ENCODE peak calls at places on chromosomes 12 and 14, in ten cellular contexts. X is cardiac fibroblast; B is tibial artery; Z is naive thymus-derived CD4-positive, alpha-beta T cell; Q is uterus; S is skeletal muscle cell; H is lower leg skin; N is IMR-90; P is mucosa of descending colon; M is astrocyte of the cerebellum. O is an unnamed sample.

GRCh38 chr12:117143008-117143532 is 43.9 kb upstream of the TESC start:
- DNase-seq in X (no peak), B (no peak), Z (no peak), Q (no peak), S (peak; percentile 35), H (no peak), N (peak; percentile 83), P (no peak), M (no peak), O (no peak)

GRCh38 chr12:122322501-122322900 is 56.2 kb upstream of the VPS33A start:
- DNase-seq in X (peak; percentile 28), B (no peak), Z (no peak), Q (no peak), S (peak; percentile 8), H (no peak), N (peak; percentile 52), P (no peak), M (no peak), O (no peak)

GRCh38 chr12:114483996-114484395 is 78.1 kb upstream of the TBX5 start:
- DNase-seq in X (no peak), B (no peak), Z (no peak), Q (no peak), S (no peak), H (no peak), N (no peak), P (no peak), M (no peak), O (no peak)

GRCh38 chr12:117494833-117495714 is 133.6 kb upstream of the NOS1 start:
- DNase-seq in X (no peak), B (no peak), Z (no peak), Q (peak; percentile 12), S (no peak), H (no peak), N (no peak), P (peak; percentile 28), M (no peak), O (no peak)

GRCh38 chr12:113179023-113179422 is 6.3 kb downstream of the DDX54 start:
- DNase-seq in X (no peak), B (no peak), Z (no peak), Q (no peak), S (no peak), H (no peak), N (no peak), P (no peak), M (no peak), O (no peak)

GRCh38 chr12:54716284-54716683 is 68.1 kb upstream of the DCD start:
- DNase-seq in X (peak; percentile 4), B (no peak), Z (no peak), Q (no peak), S (peak; percentile 0), H (no peak), N (no peak), P (no peak), M (no peak), O (no peak)

GRCh38 chr12:12999959-13000615 is at the start of gene HEBP1:
- DNase-seq in X (peak; percentile 90), B (peak; percentile 97), Z (peak; percentile 90), Q (peak; percentile 96), S (peak; percentile 59), H (peak; percentile 93), N (peak; percentile 84), P (peak; percentile 98), M (peak; percentile 55), O (peak; percentile 97)

GRCh38 chr12:32661706-32662105 is 17.4 kb upstream of the DNM1L start:
- DNase-seq in X (no peak), B (no peak), Z (no peak), Q (no peak), S (no peak), H (no peak), N (no peak), P (no peak), M (no peak), O (no peak)

GRCh38 chr12:102461501-102461900 is 18.9 kb downstream of the IGF1 start:
- DNase-seq in X (no peak), B (no peak), Z (no peak), Q (no peak), S (no peak), H (no peak), N (no peak), P (no peak), M (no peak), O (no peak)

GRCh38 chr14:59377485-59377884 is 87.7 kb downstream of the GPR135 start:
- DNase-seq in X (no peak), B (no peak), Z (no peak), Q (peak; percentile 52), S (no peak), H (no peak), N (no peak), P (no peak), M (no peak), O (no peak)

DNA sequence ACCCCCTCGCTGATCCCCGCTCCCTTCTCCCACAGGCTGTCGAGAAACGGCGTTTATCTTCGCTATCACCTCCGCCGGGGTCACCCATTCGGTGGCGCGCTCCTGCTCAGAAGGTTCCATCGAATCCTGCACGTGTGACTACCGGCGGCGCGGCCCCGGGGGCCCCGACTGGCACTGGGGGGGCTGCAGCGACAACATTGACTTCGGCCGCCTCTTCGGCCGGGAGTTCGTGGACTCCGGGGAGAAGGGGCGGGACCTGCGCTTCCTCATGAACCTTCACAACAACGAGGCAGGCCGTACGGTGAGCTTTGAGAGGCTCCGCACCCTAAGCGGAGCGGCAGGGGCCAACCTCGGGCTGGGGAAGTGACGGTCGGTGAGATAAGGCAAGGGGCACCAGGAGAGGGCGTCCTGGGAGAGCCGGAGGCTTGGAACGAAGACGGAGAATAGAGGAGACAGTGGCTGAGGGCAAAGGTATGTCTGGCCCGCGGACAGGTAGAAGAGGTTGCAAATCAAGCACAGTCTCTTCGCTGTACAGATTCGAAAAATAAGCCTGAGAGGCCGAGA is 2.3 kb downstream of the WNT1 start:
- DNase-seq in X (no peak), B (no peak), Z (peak; percentile 31), Q (no peak), S (no peak), H (no peak), N (no peak), P (peak; percentile 58), M (no peak), O (no peak)
- H3K4me3 ChIP-seq in X (no peak overlapping the region), B (peak overlapping the region; percentile 4), Z (peak overlapping the region; percentile 82), Q (no peak overlapping the region), S (no peak overlapping the region), H (no peak overlapping the region), N (no peak overlapping the region), P (no peak overlapping the region), M (no peak overlapping the region), O (peak overlapping the region; percentile 50)

GRCh38 chr14:65230287-65230728 is 128.0 kb upstream of the MAX start:
- DNase-seq in X (peak; percentile 45), B (peak; percentile 62), Z (no peak), Q (peak; percentile 50), S (no peak), H (no peak), N (no peak), P (peak; percentile 35), M (no peak), O (no peak)
- H3K4me3 ChIP-seq in X (no peak overlapping the region), B (peak overlapping the region; percentile 50), Z (peak overlapping the region; percentile 56), Q (peak overlapping the region; percentile 21), S (no peak overlapping the region), H (no peak overlapping the region), N (no peak overlapping the region), P (no peak overlapping the region), M (peak overlapping the region; percentile 11), O (peak overlapping the region; percentile 45)

DNA sequence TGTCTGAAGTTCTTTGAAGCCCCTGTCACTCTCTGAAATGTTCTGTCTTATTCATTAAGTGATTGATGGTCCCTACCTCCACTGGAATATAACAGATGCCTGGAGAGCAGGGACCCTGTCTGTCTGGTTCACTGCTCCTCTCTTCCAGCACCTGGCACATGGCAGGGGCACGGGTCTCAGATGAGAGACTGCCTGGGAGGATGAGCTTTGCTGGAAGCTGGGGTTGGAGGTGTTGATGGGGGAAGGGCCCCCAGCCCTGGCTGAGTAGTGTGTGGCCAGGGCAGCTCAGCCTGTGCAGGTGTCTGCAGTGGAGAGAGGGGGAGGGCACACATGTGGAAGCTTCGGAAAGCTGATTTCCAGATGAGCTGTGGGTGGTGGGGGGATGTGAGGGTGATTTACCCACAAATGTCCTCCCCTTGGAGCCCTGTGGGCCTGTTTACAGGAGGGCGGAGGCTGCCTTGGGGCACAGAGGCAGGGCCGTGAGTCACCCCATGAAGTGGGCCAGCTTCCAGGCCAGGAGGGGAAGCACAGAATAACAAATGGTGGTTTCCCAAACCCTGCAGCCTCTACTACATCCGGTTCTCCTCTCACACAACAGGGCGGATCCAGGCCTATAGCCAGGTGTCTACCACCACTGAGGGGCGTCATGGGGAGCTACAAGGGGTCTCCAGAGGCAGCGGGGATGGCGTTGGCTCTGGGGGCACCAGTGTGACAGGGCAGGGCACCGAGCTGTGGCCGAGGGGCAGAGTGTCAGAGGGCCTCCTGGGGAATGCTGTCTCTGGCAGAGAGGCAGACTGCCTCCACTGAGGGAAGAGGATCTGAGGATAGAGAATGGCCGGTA is 11.0 kb downstream of the KRT7 start:
- DNase-seq in X (peak; percentile 97), B (peak; percentile 94), Z (peak; percentile 18), Q (peak; percentile 84), S (peak; percentile 62), H (peak; percentile 86), N (peak; percentile 93), P (peak; percentile 44), M (peak; percentile 80), O (peak; percentile 92)
- H3K4me3 ChIP-seq in X (no peak overlapping the region), B (no peak overlapping the region), Z (no peak overlapping the region), Q (no peak overlapping the region), S (no peak overlapping the region), H (no peak overlapping the region), N (no peak overlapping the region), P (no peak overlapping the region), M (no peak overlapping the region), O (no peak overlapping the region)

GRCh38 chr12:67579662-67580003 is 68.9 kb upstream of the DYRK2 start:
- DNase-seq in X (no peak), B (no peak), Z (no peak), Q (no peak), S (no peak), H (no peak), N (no peak), P (no peak), M (no peak), O (no peak)

GRCh38 chr12:67573456-67573855 is 75.1 kb upstream of the DYRK2 start:
- DNase-seq in X (no peak), B (no peak), Z (no peak), Q (no peak), S (no peak), H (no peak), N (no peak), P (no peak), M (no peak), O (no peak)

GRCh38 chr12:67582238-67582834 is 66.2 kb upstream of the DYRK2 start:
- DNase-seq in X (no peak), B (no peak), Z (no peak), Q (no peak), S (no peak), H (no peak), N (no peak), P (no peak), M (no peak), O (no peak)

DNA sequence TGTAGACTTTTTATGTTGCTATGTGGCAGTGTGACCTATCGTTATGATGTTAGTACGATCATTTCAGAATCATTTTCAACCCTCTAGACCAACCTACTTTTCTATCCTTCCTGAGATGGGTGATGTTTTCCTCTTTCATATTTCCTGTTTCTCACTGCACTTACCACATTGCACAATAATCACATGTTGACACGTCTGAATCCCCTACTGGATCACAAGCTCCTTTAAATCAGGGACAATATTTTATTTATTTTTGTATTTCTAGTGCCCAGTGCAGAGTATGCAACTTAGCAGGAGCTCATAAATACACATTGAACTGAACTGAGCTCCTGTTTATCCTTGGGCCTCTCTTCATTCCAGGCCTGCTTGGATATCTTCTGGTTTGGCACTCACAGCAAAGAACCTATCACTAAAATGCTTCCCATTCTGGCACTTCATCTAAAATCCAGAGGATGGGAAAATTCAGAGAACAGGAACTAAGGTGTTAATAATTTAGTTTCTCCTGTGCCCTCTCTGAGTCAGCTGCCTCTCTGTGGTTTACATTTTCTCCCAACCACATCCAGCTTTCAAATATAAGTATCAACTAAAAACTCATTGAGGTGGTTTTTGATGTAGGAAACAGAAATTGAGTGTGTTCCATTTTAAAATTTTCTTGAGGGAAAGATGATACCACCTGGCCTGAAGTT is 69.4 kb upstream of the DYRK2 start:
- DNase-seq in X (no peak), B (no peak), Z (peak; percentile 78), Q (no peak), S (no peak), H (no peak), N (no peak), P (no peak), M (no peak), O (no peak)
- H3K4me3 ChIP-seq in X (no peak overlapping the region), B (no peak overlapping the region), Z (peak overlapping the region; percentile 47), Q (no peak overlapping the region), S (no peak overlapping the region), H (no peak overlapping the region), N (no peak overlapping the region), P (no peak overlapping the region), M (no peak overlapping the region), O (no peak overlapping the region)

O was measured in suprapubic skin.